ENCODE peak calls at places on chromosomes 7 and 10, in four cellular contexts. U is psoas muscle, O is cardiac muscle cell, T is stomach. D is an unnamed sample.

GRCh38 chr10:29751232-29751631 is 116.5 kb upstream of the SVIL start:
- DNase-seq in O (no peak), T (no peak), U (no peak), D (no peak)

GRCh38 chr7:5776894-5777645 is 4.4 kb downstream of the RNF216 start:
- DNase-seq in U (no peak), T (no peak), O (no peak), D (no peak)

GRCh38 chr7:140898794-140899548 is 25.8 kb downstream of the BRAF start:
- DNase-seq in O (no peak), U (no peak), T (no peak), D (no peak)

GRCh38 chr7:31478744-31479143 is 35.1 kb upstream of the ITPRID1 start:
- DNase-seq in O (no peak), U (no peak), T (no peak), D (no peak)

GRCh38 chr7:16098585-16099179 is 322.7 kb downstream of the CRPPA start:
- DNase-seq in T (no peak), U (no peak), O (peak), D (no peak)

GRCh38 chr10:119531067-119531466 is 11.5 kb downstream of the RGS10 start:
- DNase-seq in T (no peak), O (no peak), U (no peak), D (no peak)

GRCh38 chr10:77400041-77400440 is 237.6 kb downstream of the KCNMA1 start:
- DNase-seq in O (no peak), T (no peak), U (no peak), D (no peak)

GRCh38 chr7:6290345-6290744 is 17.9 kb upstream of the CYTH3 start:
- DNase-seq in U (no peak), T (no peak), O (no peak), D (no peak)

GRCh38 chr10:33334839-33335549 is 527 bp upstream of the NRP1 start:
- DNase-seq in U (peak), O (peak), T (peak), D (no peak)

GRCh38 chr10:80168111-80168511 is 35.6 kb downstream of the PLAC9 start:
- DNase-seq in U (peak), O (no peak), T (no peak), D (no peak)

GRCh38 chr7:5396542-5396941 is 27.1 kb downstream of the TNRC18 start:
- DNase-seq in T (peak), U (no peak), O (no peak), D (no peak)

GRCh38 chr10:114777415-114777814 is 44.2 kb upstream of the FHIP2A start:
- DNase-seq in T (no peak), U (no peak), O (no peak), D (no peak)

GRCh38 chr10:77899080-77899477 is 27.5 kb downstream of the DLG5 start:
- DNase-seq in U (peak), T (peak), O (no peak), D (peak)

GRCh38 chr7:81515009-81515408 is 254.8 kb downstream of the HGF start:
- DNase-seq in O (no peak), U (no peak), T (no peak), D (peak)

GRCh38 chr10:78890506-78890905 is 178.3 kb upstream of the ZMIZ1 start:
- DNase-seq in T (no peak), O (no peak), U (peak), D (no peak)

GRCh38 chr7:129615018-129615417 is 3.5 kb downstream of the NRF1 start:
- DNase-seq in T (no peak), U (no peak), O (no peak), D (no peak)

GRCh38 chr10:98555011-98555619 is 108.4 kb upstream of the HPS1 start:
- DNase-seq in U (no peak), O (no peak), T (no peak), D (no peak)

GRCh38 chr10:130761896-130762295 is 549.6 kb downstream of the TCERG1L start:
- DNase-seq in U (peak), T (no peak), O (no peak), D (no peak)

GRCh38 chr7:122556873-122557542 is 141.9 kb downstream of the RNF133 start:
- DNase-seq in O (no peak), U (no peak), T (no peak), D (no peak)

GRCh38 chr7:29457565-29457971 is 106.1 kb upstream of the PRR15 start:
- DNase-seq in U (no peak), O (peak), T (no peak), D (no peak)

GRCh38 chr10:74189999-74190421 is 39.0 kb downstream of the ADK start:
- DNase-seq in T (no peak), U (no peak), O (no peak), D (no peak)

GRCh38 chr10:70513848-70514309 is 35.3 kb downstream of the PALD1 start:
- DNase-seq in U (no peak), O (no peak), T (no peak), D (no peak)

GRCh38 chr10:71219918-71220688 is 7.7 kb downstream of the UNC5B start:
- DNase-seq in U (no peak), O (no peak), T (no peak), D (no peak)

GRCh38 chr7:130695840-130696239 is 9.5 kb upstream of the TSGA13 start:
- DNase-seq in T (no peak), U (no peak), O (peak), D (no peak)

GRCh38 chr10:118818621-118819221 is 64.0 kb upstream of the CACUL1 start:
- DNase-seq in O (no peak), U (peak), T (no peak), D (no peak)

GRCh38 chr10:132164801-132165278 is 21.9 kb upstream of the DPYSL4 start:
- DNase-seq in O (no peak), U (peak), T (peak), D (no peak)

GRCh38 chr7:157555308-157555707 is 218.5 kb downstream of the DNAJB6 start:
- DNase-seq in T (no peak), U (no peak), O (no peak), D (no peak)

GRCh38 chr7:82839555-82839954 is 323.1 kb downstream of the PCLO start:
- DNase-seq in U (no peak), T (no peak), O (no peak), D (no peak)

GRCh38 chr7:93955304-93955703 is 33.8 kb downstream of the GNG11 start:
- DNase-seq in T (no peak), U (no peak), O (no peak), D (no peak)

GRCh38 chr7:154794147-154794780 is 208.7 kb downstream of the PAXIP1 start:
- DNase-seq in U (no peak), T (peak), O (peak), D (no peak)

GRCh38 chr10:103502849-103503660 is 9.6 kb downstream of the NEURL1 start:
- DNase-seq in T (no peak), U (no peak), O (no peak), D (no peak)

GRCh38 chr10:82768040-82768439 is 893.0 kb downstream of the NRG3 start:
- DNase-seq in O (no peak), T (no peak), U (no peak), D (no peak)

GRCh38 chr7:132145466-132145865 is 430.8 kb downstream of the PLXNA4 start:
- DNase-seq in T (no peak), O (no peak), U (peak), D (peak)

DNA sequence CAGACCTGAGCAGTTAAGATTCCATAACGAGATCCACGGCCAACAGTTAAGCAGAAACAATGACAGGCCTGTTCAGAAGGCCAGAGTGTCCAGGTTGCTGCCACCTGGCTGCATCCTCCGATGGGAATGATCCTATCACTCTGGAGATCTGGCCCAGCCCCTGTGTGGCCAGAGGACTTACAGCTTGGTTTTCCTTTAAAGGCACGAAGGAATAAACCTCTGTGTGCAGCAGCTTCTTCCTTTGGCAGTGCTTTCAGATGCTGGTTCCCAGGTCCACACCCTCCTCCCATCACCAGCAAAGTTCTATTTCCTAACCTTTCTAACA is 80.5 kb downstream of the GLI3 start:
- DNase-seq in O (no peak), T (no peak), U (no peak), D (no peak)
- TF ChIP-seq CTCF in O (no peak), T (no peak), U (no peak), D (no peak)

DNA sequence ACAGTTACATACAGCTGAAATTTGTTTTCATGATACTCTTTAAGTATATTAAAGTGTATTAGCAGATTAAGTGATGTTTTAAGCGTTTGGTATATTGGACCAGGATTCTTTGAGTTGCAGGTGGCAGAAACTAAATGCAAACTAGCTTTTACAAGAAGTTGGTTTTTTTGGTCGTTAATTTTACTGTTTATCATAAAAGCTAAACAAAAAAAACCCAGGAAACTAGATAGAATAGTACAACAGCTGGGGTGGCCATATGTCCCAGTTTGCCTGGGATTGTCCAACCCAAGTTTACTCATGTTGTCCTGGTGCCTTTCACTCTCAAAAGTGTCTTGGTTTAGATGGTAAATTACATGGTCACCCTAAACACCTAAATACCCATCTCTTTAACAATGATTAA is 108.7 kb downstream of the PHTF2 start:
- DNase-seq in T (no peak), O (no peak), U (no peak), D (no peak)
- H3K4me3 ChIP-seq in T (no peak), O (no peak), U (no peak), D (no peak)

GRCh38 chr10:117164878-117165556 is 26.9 kb upstream of the VAX1 start:
- DNase-seq in T (no peak), U (no peak), O (no peak), D (no peak)

GRCh38 chr10:117163954-117164292 is 25.9 kb upstream of the VAX1 start:
- DNase-seq in T (no peak), U (no peak), O (no peak), D (no peak)

GRCh38 chr10:117167346-117168134 is 29.5 kb upstream of the VAX1 start:
- DNase-seq in U (no peak), T (no peak), O (no peak), D (no peak)

GRCh38 chr10:117166420-117167345 is 28.6 kb upstream of the VAX1 start:
- DNase-seq in U (no peak), T (no peak), O (no peak), D (no peak)

GRCh38 chr10:117165557-117166419 is 27.7 kb upstream of the VAX1 start:
- DNase-seq in U (peak), O (peak), T (no peak), D (no peak)
- TF ChIP-seq CTCF in U (peak), O (peak), T (peak), D (peak)

DNA sequence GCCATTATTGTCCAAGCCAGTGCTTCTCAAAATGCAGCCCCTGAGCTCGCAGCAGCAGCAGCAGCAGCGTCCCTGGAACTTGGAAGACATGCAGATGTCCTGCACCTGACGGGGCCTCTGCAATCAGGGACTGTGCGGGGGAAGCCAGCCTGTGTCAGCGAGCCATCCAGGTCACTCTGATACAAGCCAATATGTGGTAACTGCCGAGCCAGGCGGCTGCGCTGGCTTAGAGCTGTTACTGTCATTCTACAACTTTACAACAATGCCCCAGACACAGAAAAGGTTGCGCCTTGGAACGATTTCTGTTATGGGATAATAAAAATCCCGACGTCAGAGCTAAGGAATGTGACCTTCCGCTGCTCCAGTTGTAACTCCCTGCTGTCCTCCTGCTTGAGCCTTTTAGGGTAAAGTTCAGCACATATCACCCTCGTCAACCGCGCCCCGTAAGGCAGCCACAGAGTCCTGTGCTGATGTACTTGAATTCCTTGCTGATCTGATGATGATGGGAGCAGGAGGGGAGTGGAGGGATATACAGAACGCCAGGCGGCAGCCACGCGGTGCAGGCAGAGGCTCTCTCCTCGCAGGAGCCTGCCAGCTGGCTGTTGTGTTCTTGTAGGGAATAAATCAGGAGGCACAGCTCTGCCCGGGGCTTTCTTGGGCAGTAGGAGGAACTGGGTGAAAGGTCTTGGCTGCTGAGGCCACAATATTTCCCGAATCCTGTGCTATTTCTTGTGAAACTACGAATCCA is 20.0 kb upstream of the CRYGN start:
- DNase-seq in U (peak), O (peak), T (peak), D (peak)
- H3K4me3 ChIP-seq in U (peak), O (no peak), T (peak), D (peak)

DNA sequence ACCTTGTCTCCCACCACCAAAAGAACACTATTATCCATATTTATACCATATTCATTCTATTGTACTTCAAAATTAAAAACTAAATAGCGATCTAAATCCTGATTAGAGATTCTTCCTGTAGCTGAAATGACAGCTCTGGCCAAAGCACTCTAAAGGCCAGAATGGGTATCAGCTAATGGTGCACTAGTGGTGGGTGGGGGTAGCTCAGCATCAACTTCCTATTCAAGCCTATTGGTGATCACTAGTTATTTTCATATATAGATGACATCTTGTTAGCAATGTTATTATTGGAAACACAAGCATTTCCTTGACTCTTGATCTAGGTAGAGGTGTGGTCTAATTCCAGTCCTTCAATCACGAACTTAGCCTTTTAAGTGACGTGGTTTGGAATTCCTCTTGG is 43.6 kb downstream of the TET1 start:
- DNase-seq in O (no peak), T (no peak), U (no peak), D (no peak)
- TF ChIP-seq CTCF in O (no peak), T (no peak), U (no peak), D (no peak)

GRCh38 chr7:1501487-1502270 is 2.5 kb downstream of the INTS1 start:
- DNase-seq in T (no peak), U (no peak), O (no peak), D (no peak)
- H3K4me3 ChIP-seq in T (no peak), U (no peak), O (no peak), D (no peak)

GRCh38 chr7:14542624-14543023 is 359.9 kb downstream of the DGKB start:
- DNase-seq in O (no peak), U (no peak), T (no peak), D (no peak)
- TF ChIP-seq CTCF in O (no peak), U (no peak), T (no peak), D (no peak)